ENCODE peak calls at places on chromosomes 3 and 15, in six cellular contexts. L is neuronal stem cell; R is SK-N-SH; Q is tibial artery; K is CD8-positive, alpha-beta T cell; P is CD8-positive, alpha-beta memory T cell. A is an unnamed sample.

GRCh38 chr15:98231696-98232440 is 271.4 kb downstream of the ARRDC4 start:
- DNase-seq in R (no peak), P (no peak), K (no peak), Q (no peak), L (no peak), A (no peak)

GRCh38 chr15:77187751-77188464 is 117.0 kb upstream of the TSPAN3 start:
- DNase-seq in K (no peak), P (no peak), Q (peak; percentile 64), R (no peak), L (no peak), A (no peak)

GRCh38 chr3:180085122-180085710 is 48.5 kb upstream of the PEX5L start:
- DNase-seq in K (no peak), L (no peak), R (no peak), P (no peak), Q (no peak), A (no peak)

GRCh38 chr3:139388961-139389551 is 391 bp downstream of the COPB2 start:
- DNase-seq in K (no peak), R (peak; percentile 11), P (no peak), Q (no peak), L (peak; percentile 2), A (no peak)

GRCh38 chr3:119662604-119663377 is 2.4 kb upstream of the POPDC2 start:
- DNase-seq in K (no peak), P (no peak), R (no peak), L (no peak), Q (no peak), A (no peak)

GRCh38 chr3:160883373-160883772 is 127.3 kb downstream of the PPM1L start:
- DNase-seq in Q (no peak), P (no peak), L (no peak), K (no peak), R (no peak), A (no peak)

GRCh38 chr3:141373768-141374526 is 5.6 kb downstream of the ZBTB38 start:
- DNase-seq in P (no peak), R (no peak), L (no peak), K (no peak), Q (no peak), A (no peak)

GRCh38 chr3:53570709-53571108 is 76.3 kb downstream of the CACNA1D start:
- DNase-seq in K (no peak), R (no peak), P (no peak), Q (no peak), L (no peak), A (no peak)

GRCh38 chr3:111248406-111248805 is 176.8 kb downstream of the NECTIN3 start:
- DNase-seq in P (no peak), K (no peak), L (no peak), R (no peak), Q (no peak), A (no peak)

GRCh38 chr15:69735126-69735525 is 282.5 kb downstream of the RPLP1 start:
- DNase-seq in Q (peak; percentile 49), L (peak; percentile 29), K (no peak), P (no peak), R (peak; percentile 70), A (no peak)

GRCh38 chr15:74955796-74956647 is 550 bp downstream of the RPP25 start:
- DNase-seq in K (peak; percentile 45), R (peak; percentile 78), L (peak; percentile 65), Q (peak; percentile 84), P (peak; percentile 59), A (peak; percentile 35)

GRCh38 chr3:100004931-100005330 is 109.4 kb downstream of the FILIP1L start:
- DNase-seq in Q (no peak), K (no peak), L (no peak), P (no peak), R (no peak), A (no peak)

GRCh38 chr3:75332784-75333183 is 331.3 kb upstream of the FRG2C start:
- DNase-seq in R (no peak), L (no peak), P (no peak), K (no peak), Q (no peak), A (no peak)

GRCh38 chr3:196108075-196108743 is 26.3 kb upstream of the TFRC start:
- DNase-seq in Q (no peak), K (no peak), L (no peak), P (no peak), R (no peak), A (no peak)

GRCh38 chr3:134347516-134347915 is 26.7 kb downstream of the AMOTL2 start:
- DNase-seq in P (no peak), R (no peak), K (no peak), L (no peak), Q (no peak), A (no peak)

GRCh38 chr15:42077680-42078079 is 16.7 kb downstream of the PLA2G4D start:
- DNase-seq in L (no peak), P (no peak), Q (no peak), R (no peak), K (no peak), A (no peak)

GRCh38 chr15:79089890-79090486 is 592 bp downstream of the RASGRF1 start:
- DNase-seq in L (peak; percentile 15), R (peak; percentile 45), P (no peak), K (no peak), Q (no peak), A (no peak)

GRCh38 chr3:149971403-149972075 is 844 bp upstream of the PFN2 start:
- DNase-seq in L (no peak), P (no peak), K (peak; percentile 23), Q (peak; percentile 61), R (no peak), A (peak; percentile 46)

GRCh38 chr15:74642724-74643367 is 27.2 kb downstream of the CLK3 start:
- DNase-seq in L (no peak), K (no peak), P (no peak), Q (no peak), R (no peak), A (no peak)

GRCh38 chr15:75712668-75713337 is at the start of gene CSPG4:
- DNase-seq in L (no peak), K (no peak), Q (peak; percentile 61), R (no peak), P (no peak), A (no peak)

GRCh38 chr3:120072867-120073525 is 21.3 kb downstream of the GSK3B start:
- DNase-seq in L (no peak), P (peak; percentile 44), K (no peak), Q (no peak), R (no peak), A (no peak)

GRCh38 chr3:73796382-73796781 is 171.6 kb upstream of the PDZRN3 start:
- DNase-seq in Q (no peak), L (no peak), P (no peak), R (no peak), K (no peak), A (no peak)

GRCh38 chr3:187773233-187773962 is 28.1 kb upstream of the BCL6 start:
- DNase-seq in R (no peak), P (no peak), L (no peak), Q (no peak), K (no peak), A (no peak)

DNA sequence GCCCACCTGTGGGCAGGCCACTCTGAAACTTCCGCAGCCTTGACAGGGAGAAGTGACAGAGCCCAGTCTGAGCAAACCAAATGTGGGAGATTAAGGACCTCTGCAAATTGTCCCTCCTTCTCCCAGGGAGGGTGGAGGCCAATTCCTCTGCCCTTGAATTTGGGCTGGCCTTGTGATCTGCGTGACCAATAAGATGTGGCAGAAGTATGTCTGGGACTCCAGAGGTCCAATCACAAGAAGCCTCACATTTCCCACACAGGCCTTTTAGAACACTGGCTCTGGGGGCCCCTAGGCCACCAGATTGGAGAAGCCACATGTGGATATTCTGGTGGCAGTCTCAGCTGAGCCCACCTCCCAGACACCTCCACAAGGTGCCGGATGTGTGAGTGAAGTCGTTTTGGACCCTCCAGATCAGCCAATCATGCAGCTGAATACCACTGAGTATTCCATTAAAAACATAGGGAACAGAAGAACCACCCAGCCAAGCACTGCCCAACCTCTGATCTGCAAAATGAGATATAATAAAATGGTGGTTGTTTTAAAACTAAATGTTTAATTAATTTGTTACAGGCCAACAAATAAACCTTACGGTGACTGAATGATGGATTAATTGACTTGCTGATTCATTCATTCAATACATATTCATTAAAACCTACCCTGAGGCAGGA is 150.3 kb downstream of the NUP210 start:
- DNase-seq in Q (no peak), P (no peak), L (no peak), R (no peak), K (no peak), A (no peak)
- H3K27ac ChIP-seq in Q (no peak overlapping the region), P (no peak overlapping the region), L (no peak overlapping the region), R (no peak overlapping the region), K (no peak overlapping the region), A (no peak overlapping the region)

DNA sequence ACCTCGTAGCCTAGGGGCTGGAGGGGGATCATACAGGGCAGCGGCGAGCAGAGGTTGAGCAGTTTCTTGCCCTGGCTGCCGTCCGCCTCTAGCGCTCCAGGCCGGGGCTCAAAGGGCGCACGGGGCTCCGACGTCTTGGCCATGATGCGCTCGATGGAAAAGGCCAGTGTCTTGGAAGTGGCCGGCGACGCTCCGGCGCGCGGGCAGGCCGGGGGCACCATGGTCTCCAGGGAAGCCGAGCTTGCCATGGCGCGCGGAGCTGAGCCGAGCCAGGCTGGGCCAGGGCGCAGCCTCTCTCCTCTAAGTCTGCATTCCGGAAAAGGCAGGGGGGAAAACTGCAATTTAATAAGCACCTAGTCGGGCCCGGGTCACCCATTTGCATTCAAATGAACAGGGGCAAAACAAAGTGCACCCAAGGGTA is 719 bp downstream of the FEZF2 start:
- DNase-seq in R (peak; percentile 44), L (no peak), K (no peak), Q (no peak), P (no peak), A (no peak)
- H3K4me3 ChIP-seq in R (no peak overlapping the region), L (peak overlapping the region; percentile 87), K (no peak overlapping the region), Q (peak overlapping the region; percentile 12), P (no peak overlapping the region), A (peak overlapping the region; percentile 23)

GRCh38 chr3:31688847-31689246 is 156.1 kb downstream of the STT3B start:
- DNase-seq in L (no peak), P (no peak), R (no peak), Q (no peak), K (no peak), A (no peak)
- H3K36me3 ChIP-seq in L (no peaks in the 10 kb centered on the region), P (no peaks in the 10 kb centered on the region), R (no peaks in the 10 kb centered on the region), Q (peaks cover 9% of the 10 kb centered on the region), K (no peaks in the 10 kb centered on the region), A (no peaks in the 10 kb centered on the region)

DNA sequence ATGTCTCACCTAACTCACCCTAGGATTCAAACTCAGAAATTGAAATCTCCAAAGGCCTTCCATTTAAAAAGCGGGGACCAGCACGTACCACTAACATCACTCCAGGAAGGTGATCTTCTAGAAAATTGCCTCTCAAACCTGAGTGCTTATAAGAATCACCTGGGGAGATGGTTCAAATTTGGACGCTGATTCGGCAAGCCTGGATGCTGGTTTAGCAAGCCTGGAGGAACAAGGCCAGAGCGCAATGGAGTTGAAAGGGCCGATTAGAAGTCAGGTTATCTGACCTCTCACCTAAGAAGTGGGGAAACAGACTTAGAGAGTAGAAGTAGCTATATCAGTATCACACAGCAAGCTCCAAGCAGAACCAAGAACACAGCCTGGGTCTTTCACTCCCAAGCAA is 68.2 kb downstream of the SSUH2 start:
- DNase-seq in Q (no peak), K (no peak), L (no peak), P (no peak), R (no peak), A (no peak)
- H3K27ac ChIP-seq in Q (peak overlapping the region; percentile 69), K (no peak overlapping the region), L (no peak overlapping the region), P (no peak overlapping the region), R (no peak overlapping the region), A (no peak overlapping the region)

DNA sequence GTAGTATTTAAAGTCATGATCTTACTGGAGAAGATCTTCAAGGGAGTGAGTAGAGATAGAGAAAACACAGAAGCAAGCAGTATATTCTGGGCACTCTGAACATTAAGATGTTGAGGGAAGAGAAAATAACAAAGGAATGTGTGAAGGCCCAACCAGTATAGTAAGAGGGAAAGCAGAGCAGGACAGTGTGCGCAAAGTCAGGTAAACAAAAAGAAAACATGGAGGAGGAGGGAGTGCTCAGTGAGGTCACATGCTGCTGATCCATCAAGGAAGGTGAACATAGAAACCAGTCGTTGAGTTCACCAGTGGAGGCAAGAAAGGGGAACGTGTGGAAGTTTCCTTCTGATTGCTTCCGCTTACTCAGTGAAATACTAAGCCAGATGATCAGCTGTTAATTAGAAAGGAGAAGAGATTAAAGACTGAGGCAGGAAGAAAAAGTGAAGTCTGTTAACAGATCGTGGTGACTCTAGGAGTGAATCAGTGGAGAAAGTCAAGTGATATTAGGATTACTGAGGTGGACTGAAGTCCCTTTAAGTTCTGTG is 47.2 kb downstream of the OPA1 start:
- DNase-seq in K (no peak), R (no peak), L (no peak), P (no peak), Q (no peak), A (no peak)
- H3K4me3 ChIP-seq in K (no peak overlapping the region), R (no peak overlapping the region), L (no peak overlapping the region), P (no peak overlapping the region), Q (no peak overlapping the region), A (no peak overlapping the region)

A was measured in breast epithelium.